ENCODE peak calls at places on chromosome 9, in nine cellular contexts. N is HFFc6; X is WERI-Rb-1; V is mucosa of descending colon; Q is T1000; I is iris pigment epithelial cell; A is astrocyte of the spinal cord; R is stimulated activated CD8-positive, alpha-beta memory T cell treated with anti-CD3 and anti-CD28 coated beads, Interleukin-4, amount 100 ng/mL, for 4 hours; E is NCI-H2029 treated with DMSO at 0.1 percent for 48 hours. P is an unnamed sample.

GRCh38 chr9:35481347-35481975 is 8.4 kb upstream of the RUSC2 start:
- DNase-seq in A (peak; percentile 56), N (peak; percentile 76), R (no peak), Q (peak; percentile 50), X (peak; percentile 51), V (peak; percentile 70), E (peak; percentile 10), I (peak; percentile 74), P (no peak)

GRCh38 chr9:72352911-72353388 is 12.1 kb downstream of the ZFAND5 start:
- DNase-seq in V (no peak), Q (no peak), N (no peak), I (peak; percentile 48), X (no peak), A (peak; percentile 33), E (no peak), R (no peak), P (no peak)

GRCh38 chr9:35029852-35030251 is 40.3 kb downstream of the DNAJB5 start:
- DNase-seq in Q (no peak), A (no peak), E (no peak), R (no peak), X (no peak), I (peak; percentile 32), V (no peak), N (no peak), P (no peak)

GRCh38 chr9:93124793-93125192 is 9.3 kb downstream of the NINJ1 start:
- DNase-seq in A (no peak), V (no peak), E (no peak), N (no peak), Q (no peak), X (peak; percentile 2), I (no peak), R (no peak), P (peak; percentile 41)

GRCh38 chr9:127122176-127123151 is at the start of gene ANGPTL2:
- DNase-seq in E (no peak), R (no peak), I (peak; percentile 87), N (peak; percentile 80), X (peak; percentile 82), Q (peak; percentile 87), V (peak; percentile 58), A (peak; percentile 94), P (peak; percentile 69)

GRCh38 chr9:126516936-126517750 is 96.6 kb upstream of the LMX1B start:
- DNase-seq in A (peak; percentile 72), E (no peak), I (peak; percentile 83), N (peak; percentile 78), X (no peak), Q (peak; percentile 74), R (no peak), V (peak; percentile 29), P (peak; percentile 63)

GRCh38 chr9:133050142-133050541 is 11.6 kb upstream of the CEL start:
- DNase-seq in I (peak; percentile 19), Q (no peak), N (no peak), V (no peak), X (no peak), E (peak; percentile 6), R (no peak), A (peak; percentile 62), P (no peak)

GRCh38 chr9:126373241-126373640 is 46.6 kb downstream of the MVB12B start:
- DNase-seq in V (no peak), N (peak; percentile 22), R (no peak), E (peak; percentile 59), A (peak; percentile 60), X (no peak), I (peak; percentile 57), Q (no peak), P (no peak)

GRCh38 chr9:7239708-7240107 is 481.9 kb downstream of the KDM4C start:
- DNase-seq in A (no peak), R (no peak), X (no peak), V (no peak), E (no peak), Q (no peak), I (no peak), N (no peak), P (no peak)

GRCh38 chr9:72533322-72533721 is 11.9 kb downstream of the TMC1 start:
- DNase-seq in E (no peak), X (no peak), N (peak; percentile 30), Q (no peak), R (no peak), I (no peak), A (peak; percentile 59), V (no peak), P (no peak)

GRCh38 chr9:6827370-6827949 is 69.7 kb downstream of the KDM4C start:
- DNase-seq in X (peak; percentile 30), R (no peak), Q (no peak), N (peak; percentile 36), A (peak; percentile 60), V (peak; percentile 49), I (peak; percentile 41), E (peak; percentile 0), P (no peak)

GRCh38 chr9:133604214-133604613 is 5.0 kb downstream of the FAM163B start:
- DNase-seq in I (no peak), E (no peak), Q (no peak), N (no peak), R (no peak), A (no peak), X (peak; percentile 63), V (no peak), P (no peak)

GRCh38 chr9:90102292-90102901 is 497.6 kb downstream of the GADD45G start:
- DNase-seq in V (peak; percentile 91), E (peak; percentile 92), A (peak; percentile 86), X (peak; percentile 91), R (peak; percentile 23), N (no peak), I (peak; percentile 84), Q (no peak), P (peak; percentile 94)

GRCh38 chr9:20286154-20286553 is 336.1 kb downstream of the MLLT3 start:
- DNase-seq in R (no peak), N (no peak), E (no peak), Q (no peak), V (no peak), A (no peak), X (no peak), I (no peak), P (no peak)

GRCh38 chr9:110575169-110575568 is 4.4 kb downstream of the SVEP1 start:
- DNase-seq in V (no peak), X (no peak), I (no peak), E (no peak), R (no peak), N (no peak), Q (no peak), A (no peak), P (no peak)

GRCh38 chr9:23590601-23591000 is 235.4 kb downstream of the ELAVL2 start:
- DNase-seq in E (no peak), N (no peak), R (no peak), I (no peak), A (peak; percentile 17), X (no peak), V (no peak), Q (no peak), P (no peak)

P was measured in Peyer's patch.